ENCODE peak calls at places on chromosome 4, in eight cellular contexts. D, J, S, I, F, P, E and L are unnamed samples.

GRCh38 chr4:911221-911751 is 20.8 kb downstream of the GAK start:
- DNase-seq in D (no peak), I (no peak), E (no peak), F (no peak), J (no peak), P (no peak), S (no peak), L (no peak)

GRCh38 chr4:173777421-173777820 is 247.4 kb upstream of the HAND2 start:
- DNase-seq in J (no peak), I (no peak), S (no peak), D (no peak), E (no peak), F (no peak), P (no peak), L (no peak)

GRCh38 chr4:1380368-1381151 is 25.7 kb downstream of the NKX1-1 start:
- DNase-seq in F (no peak), J (no peak), P (no peak), D (no peak), I (no peak), S (no peak), E (no peak), L (no peak)

GRCh38 chr4:62274782-62275181 is 1074.7 kb downstream of the ADGRL3 start:
- DNase-seq in P (no peak), F (no peak), I (no peak), S (no peak), E (no peak), J (no peak), D (no peak), L (no peak)

GRCh38 chr4:143921160-143921559 is 15.8 kb upstream of the GYPE start:
- DNase-seq in E (no peak), S (no peak), J (no peak), F (no peak), P (no peak), I (no peak), D (no peak), L (no peak)

GRCh38 chr4:40626183-40626990 is 3.3 kb downstream of the RBM47 start:
- DNase-seq in J (no peak), P (no peak), E (no peak), F (peak; percentile 47), I (no peak), S (no peak), D (no peak), L (no peak)

GRCh38 chr4:95181446-95182306 is 367.1 kb downstream of the UNC5C start:
- DNase-seq in F (peak; percentile 77), S (peak; percentile 52), I (no peak), E (peak; percentile 11), J (no peak), P (no peak), D (no peak), L (peak; percentile 45)

GRCh38 chr4:14169460-14169859 is 541.9 kb upstream of the BOD1L1 start:
- DNase-seq in S (no peak), P (no peak), J (no peak), F (no peak), D (no peak), I (no peak), E (peak; percentile 34), L (no peak)

GRCh38 chr4:38382492-38382891 is 281.5 kb upstream of the KLF3 start:
- DNase-seq in F (no peak), P (no peak), E (no peak), S (peak; percentile 68), I (no peak), J (no peak), D (no peak), L (no peak)

GRCh38 chr4:76087007-76087769 is 12.7 kb downstream of the ART3 start:
- DNase-seq in I (peak; percentile 51), J (peak; percentile 33), E (peak; percentile 78), S (peak; percentile 51), F (peak; percentile 92), D (no peak), P (peak; percentile 45), L (no peak)

GRCh38 chr4:106607566-106607965 is 239.0 kb upstream of the GIMD1 start:
- DNase-seq in S (peak; percentile 14), E (no peak), D (no peak), I (no peak), J (no peak), F (no peak), P (no peak), L (no peak)

GRCh38 chr4:96429657-96430056 is 589.8 kb downstream of the PDHA2 start:
- DNase-seq in E (no peak), I (no peak), S (no peak), J (no peak), D (no peak), F (no peak), P (no peak), L (no peak)

GRCh38 chr4:107989162-107989536 is 540 bp upstream of the HADH start:
- DNase-seq in S (no peak), P (no peak), D (no peak), F (no peak), I (no peak), E (no peak), J (no peak), L (no peak)

GRCh38 chr4:113223001-113223400 is 173.5 kb downstream of the ANK2 start:
- DNase-seq in P (no peak), E (no peak), F (no peak), S (no peak), J (no peak), D (no peak), I (no peak), L (no peak)

GRCh38 chr4:108417923-108418322 is 202.5 kb upstream of the RPL34 start:
- DNase-seq in F (no peak), S (no peak), E (no peak), I (no peak), D (no peak), J (no peak), P (no peak), L (peak; percentile 55)

GRCh38 chr4:43564601-43565000 is 672.1 kb downstream of the GRXCR1 start:
- DNase-seq in P (no peak), I (no peak), J (no peak), D (no peak), S (no peak), F (no peak), E (no peak), L (no peak)

GRCh38 chr4:110200673-110201072 is 2.3 kb upstream of the ELOVL6 start:
- DNase-seq in F (no peak), S (no peak), D (no peak), P (no peak), J (no peak), I (no peak), E (no peak), L (no peak)

GRCh38 chr4:20832821-20833220 is 132.6 kb downstream of the PACRGL start:
- DNase-seq in J (no peak), P (no peak), S (no peak), I (no peak), F (no peak), E (peak; percentile 38), D (no peak), L (no peak)

GRCh38 chr4:21139327-21139726 is 439.1 kb downstream of the PACRGL start:
- DNase-seq in E (no peak), D (no peak), P (no peak), I (no peak), J (no peak), S (no peak), F (no peak), L (no peak)

GRCh38 chr4:76950846-76951321 is 1.3 kb downstream of the SEPTIN11 start:
- DNase-seq in E (peak; percentile 48), S (peak; percentile 35), P (no peak), F (peak; percentile 73), J (no peak), I (peak; percentile 22), D (no peak), L (no peak)

GRCh38 chr4:8090312-8090711 is 68.3 kb downstream of the ABLIM2 start:
- DNase-seq in J (no peak), E (peak; percentile 86), F (no peak), S (no peak), P (no peak), D (no peak), I (no peak), L (no peak)
- TF ChIP-seq POLR2AphosphoS5 in J (no peak), E (no peak), F (no peak), S (no peak), P (no peak), D (no peak), I (no peak), L (peak; percentile 60)

DNA sequence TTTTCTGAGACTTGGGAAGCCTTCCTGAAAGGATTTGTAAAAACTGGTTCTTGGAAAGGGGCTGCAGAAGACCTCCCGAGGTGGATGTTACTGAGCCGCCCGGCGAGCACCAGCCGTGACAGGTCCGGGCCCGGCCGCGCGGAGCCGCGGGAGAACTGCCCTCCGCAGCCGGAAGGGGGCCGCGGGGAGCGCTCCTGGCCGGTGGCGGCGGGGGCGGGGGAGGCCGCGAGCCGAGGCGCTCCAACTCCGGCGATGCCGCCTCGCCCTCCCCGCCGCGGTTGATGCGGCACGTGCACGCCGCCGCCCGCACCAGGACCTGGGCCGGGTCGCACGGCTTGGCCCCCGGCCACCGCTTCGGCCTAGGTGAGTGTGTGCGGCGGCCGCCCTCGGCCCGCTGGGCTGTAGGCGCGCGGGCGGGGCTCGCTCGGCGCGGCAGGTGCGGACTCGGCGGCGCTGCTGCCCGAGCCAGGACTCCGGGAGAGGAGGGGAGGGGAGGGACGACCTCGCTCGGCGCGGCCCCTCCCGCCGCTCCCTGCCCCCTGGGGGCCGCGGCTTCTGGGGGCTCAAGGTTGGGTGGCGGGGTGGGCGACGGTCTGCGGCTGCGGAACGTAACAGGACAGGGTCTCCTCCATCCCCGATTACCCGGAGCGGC is 1.7 kb downstream of the SPRY1 start:
- DNase-seq in F (peak; percentile 80), J (peak; percentile 82), S (peak; percentile 89), P (peak; percentile 49), E (peak; percentile 65), I (peak; percentile 69), D (peak; percentile 47), L (no peak)
- TF ChIP-seq POLR2AphosphoS5 in F (peak; percentile 45), J (peak; percentile 53), S (no peak), P (no peak), E (no peak), I (no peak), D (no peak), L (peak; percentile 58)

DNA sequence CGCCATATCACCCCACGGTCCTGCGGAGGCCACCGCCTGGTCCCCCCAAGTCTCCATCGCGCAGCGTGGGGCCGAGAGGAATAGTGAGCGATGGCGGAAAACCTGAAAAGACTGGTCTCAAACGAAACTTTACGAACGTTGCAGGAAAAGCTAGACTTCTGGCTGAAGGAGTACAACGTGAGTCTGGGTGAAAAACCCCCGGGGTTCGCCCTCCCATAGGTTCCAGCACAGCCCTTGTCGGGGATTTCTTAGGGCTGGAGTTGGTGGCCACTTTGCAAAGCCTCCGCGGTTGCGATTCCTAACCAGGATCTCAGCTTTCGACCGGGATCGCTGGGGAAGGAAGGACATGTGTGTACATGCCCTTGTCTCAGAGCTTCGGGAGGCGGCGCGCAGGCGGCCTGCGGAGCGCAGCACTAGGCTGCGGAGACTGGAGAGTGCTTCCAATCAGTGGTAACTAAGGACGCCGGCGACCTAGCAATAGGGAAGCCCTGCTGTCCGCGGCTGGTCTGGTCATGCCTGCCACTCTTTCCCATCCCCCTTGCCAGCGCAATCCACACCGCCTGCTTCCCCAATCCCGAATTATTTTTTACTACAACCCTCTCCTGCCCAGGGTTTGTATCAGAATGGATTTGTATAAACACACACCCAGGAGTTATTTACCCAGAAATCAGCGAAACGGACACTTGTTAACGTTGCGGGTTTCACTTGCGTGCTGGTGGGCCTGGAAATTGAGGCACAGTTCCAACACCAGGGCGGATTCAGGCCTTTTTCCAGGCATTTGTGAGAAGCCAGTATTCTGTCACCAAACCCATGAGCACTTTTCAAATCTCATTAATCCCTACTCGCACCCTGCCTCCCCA is 741 bp downstream of the SPATA18 start:
- DNase-seq in E (peak; percentile 90), J (peak; percentile 82), F (peak; percentile 94), I (peak; percentile 36), P (peak; percentile 76), S (peak; percentile 75), D (peak; percentile 34), L (peak; percentile 92)
- TF ChIP-seq POLR2AphosphoS5 in E (no peak), J (peak; percentile 63), F (peak; percentile 63), I (no peak), P (peak; percentile 16), S (no peak), D (no peak), L (no peak)

GRCh38 chr4:100312615-100313355 is 122.5 kb upstream of the DDIT4L start:
- DNase-seq in D (no peak), I (no peak), P (no peak), F (no peak), S (no peak), J (no peak), E (no peak), L (no peak)
- TF ChIP-seq POLR2AphosphoS5 in D (no peak), I (no peak), P (no peak), F (no peak), S (no peak), J (no peak), E (no peak), L (no peak)